ENCODE peak calls at places on chromosomes 6 and 20, in eight cellular contexts. One of them, this sample, is unnamed.

GRCh38 chr20:62014488-62014775 is 51.2 kb downstream of the TAF4 start:
- DNase-seq in NCI-H82: no peak
- DNase-seq in NCI-H748 treated with DMSO at 0.1 percent for 48 hours: no peak
- DNase-seq in glutamatergic neuron: no peak
- DNase-seq in mesenchymal stem cell: no peak
- DNase-seq in ELR: no peak
- DNase-seq in Karpas-422: no peak
- DNase-seq in HTR-8/SVneo: no peak
- DNase-seq in this sample: no peak

GRCh38 chr6:91653954-91654843 is 1067.3 kb upstream of the MAP3K7 start:
- DNase-seq in NCI-H82: peak
- DNase-seq in NCI-H748 treated with DMSO at 0.1 percent for 48 hours: peak
- DNase-seq in glutamatergic neuron: peak
- DNase-seq in mesenchymal stem cell: no peak
- DNase-seq in ELR: no peak
- DNase-seq in Karpas-422: no peak
- DNase-seq in HTR-8/SVneo: no peak
- DNase-seq in this sample: no peak

GRCh38 chr6:43060034-43060754 is 763 bp downstream of the KLC4 start:
- DNase-seq in NCI-H82: peak
- DNase-seq in NCI-H748 treated with DMSO at 0.1 percent for 48 hours: peak
- DNase-seq in glutamatergic neuron: no peak
- DNase-seq in mesenchymal stem cell: no peak
- DNase-seq in ELR: no peak
- DNase-seq in Karpas-422: no peak
- DNase-seq in HTR-8/SVneo: peak
- DNase-seq in this sample: peak

GRCh38 chr6:11868392-11868791 is 89.8 kb upstream of the ADTRP start:
- DNase-seq in NCI-H82: no peak
- DNase-seq in NCI-H748 treated with DMSO at 0.1 percent for 48 hours: no peak
- DNase-seq in glutamatergic neuron: no peak
- DNase-seq in mesenchymal stem cell: no peak
- DNase-seq in ELR: no peak
- DNase-seq in Karpas-422: no peak
- DNase-seq in HTR-8/SVneo: no peak
- DNase-seq in this sample: no peak

GRCh38 chr20:63139369-63139768 is 76.6 kb downstream of the YTHDF1 start:
- DNase-seq in NCI-H82: no peak
- DNase-seq in NCI-H748 treated with DMSO at 0.1 percent for 48 hours: no peak
- DNase-seq in glutamatergic neuron: no peak
- DNase-seq in mesenchymal stem cell: no peak
- DNase-seq in ELR: no peak
- DNase-seq in Karpas-422: no peak
- DNase-seq in HTR-8/SVneo: no peak
- DNase-seq in this sample: no peak

GRCh38 chr6:117502580-117502979 is 20.1 kb downstream of the DCBLD1 start:
- DNase-seq in NCI-H82: no peak
- DNase-seq in NCI-H748 treated with DMSO at 0.1 percent for 48 hours: no peak
- DNase-seq in glutamatergic neuron: no peak
- DNase-seq in mesenchymal stem cell: peak
- DNase-seq in ELR: no peak
- DNase-seq in Karpas-422: no peak
- DNase-seq in HTR-8/SVneo: no peak
- DNase-seq in this sample: no peak

GRCh38 chr6:135630789-135631376 is 133.3 kb upstream of the AHI1 start:
- DNase-seq in NCI-H82: no peak
- DNase-seq in NCI-H748 treated with DMSO at 0.1 percent for 48 hours: no peak
- DNase-seq in glutamatergic neuron: no peak
- DNase-seq in mesenchymal stem cell: no peak
- DNase-seq in ELR: no peak
- DNase-seq in Karpas-422: no peak
- DNase-seq in HTR-8/SVneo: no peak
- DNase-seq in this sample: no peak

GRCh38 chr20:50799176-50799889 is 4.5 kb downstream of the BCAS4 start:
- DNase-seq in NCI-H82: no peak
- DNase-seq in NCI-H748 treated with DMSO at 0.1 percent for 48 hours: no peak
- DNase-seq in glutamatergic neuron: no peak
- DNase-seq in mesenchymal stem cell: no peak
- DNase-seq in ELR: no peak
- DNase-seq in Karpas-422: no peak
- DNase-seq in HTR-8/SVneo: no peak
- DNase-seq in this sample: no peak

GRCh38 chr6:156963712-156964700 is 186.8 kb downstream of the ARID1B start:
- DNase-seq in NCI-H82: no peak
- DNase-seq in NCI-H748 treated with DMSO at 0.1 percent for 48 hours: no peak
- DNase-seq in glutamatergic neuron: no peak
- DNase-seq in mesenchymal stem cell: peak
- DNase-seq in ELR: peak
- DNase-seq in Karpas-422: peak
- DNase-seq in HTR-8/SVneo: peak
- DNase-seq in this sample: no peak

GRCh38 chr6:128417698-128418097 is 102.7 kb downstream of the PTPRK start:
- DNase-seq in NCI-H82: no peak
- DNase-seq in NCI-H748 treated with DMSO at 0.1 percent for 48 hours: no peak
- DNase-seq in glutamatergic neuron: no peak
- DNase-seq in mesenchymal stem cell: no peak
- DNase-seq in ELR: no peak
- DNase-seq in Karpas-422: no peak
- DNase-seq in HTR-8/SVneo: no peak
- DNase-seq in this sample: no peak

GRCh38 chr6:13710552-13711383 is 867 bp downstream of the RANBP9 start:
- DNase-seq in NCI-H82: peak
- DNase-seq in NCI-H748 treated with DMSO at 0.1 percent for 48 hours: peak
- DNase-seq in glutamatergic neuron: peak
- DNase-seq in mesenchymal stem cell: peak
- DNase-seq in ELR: peak
- DNase-seq in Karpas-422: peak
- DNase-seq in HTR-8/SVneo: no peak
- DNase-seq in this sample: no peak

GRCh38 chr20:46557231-46557956 is 6.9 kb upstream of the OCSTAMP start:
- DNase-seq in NCI-H82: no peak
- DNase-seq in NCI-H748 treated with DMSO at 0.1 percent for 48 hours: no peak
- DNase-seq in glutamatergic neuron: no peak
- DNase-seq in mesenchymal stem cell: no peak
- DNase-seq in ELR: peak
- DNase-seq in Karpas-422: no peak
- DNase-seq in HTR-8/SVneo: no peak
- DNase-seq in this sample: no peak

GRCh38 chr20:45470262-45470931 is 844 bp downstream of the WFDC2 start:
- DNase-seq in NCI-H82: no peak
- DNase-seq in NCI-H748 treated with DMSO at 0.1 percent for 48 hours: no peak
- DNase-seq in glutamatergic neuron: peak
- DNase-seq in mesenchymal stem cell: peak
- DNase-seq in ELR: peak
- DNase-seq in Karpas-422: no peak
- DNase-seq in HTR-8/SVneo: no peak
- DNase-seq in this sample: peak

GRCh38 chr6:152270301-152270925 is 366.7 kb downstream of the SYNE1 start:
- DNase-seq in NCI-H82: peak
- DNase-seq in NCI-H748 treated with DMSO at 0.1 percent for 48 hours: no peak
- DNase-seq in glutamatergic neuron: no peak
- DNase-seq in mesenchymal stem cell: peak
- DNase-seq in ELR: peak
- DNase-seq in Karpas-422: no peak
- DNase-seq in HTR-8/SVneo: no peak
- DNase-seq in this sample: peak

GRCh38 chr6:79586548-79586947 is 44.6 kb upstream of the SH3BGRL2 start:
- DNase-seq in NCI-H82: peak
- DNase-seq in NCI-H748 treated with DMSO at 0.1 percent for 48 hours: no peak
- DNase-seq in glutamatergic neuron: no peak
- DNase-seq in mesenchymal stem cell: peak
- DNase-seq in ELR: peak
- DNase-seq in Karpas-422: no peak
- DNase-seq in HTR-8/SVneo: peak
- DNase-seq in this sample: no peak

This sample was measured in PC-9.